ENCODE peak calls at places on chromosomes 6 and 20, in seven cellular contexts. One of them, this sample, is unnamed.

GRCh38 chr6:116073765-116074450 is 13.2 kb upstream of the FRK start:
- DNase-seq in fibroblast of lung: peak
- DNase-seq in IMR-90: peak
- DNase-seq in A549: peak
- DNase-seq in H9: no peak
- DNase-seq in HCT116: no peak
- DNase-seq in GM12878: no peak
- DNase-seq in this sample: peak

GRCh38 chr6:31908791-31909190 is 6.9 kb upstream of the ZBTB12 start:
- DNase-seq in fibroblast of lung: peak
- DNase-seq in IMR-90: peak
- DNase-seq in A549: no peak
- DNase-seq in H9: no peak
- DNase-seq in HCT116: no peak
- DNase-seq in GM12878: peak
- DNase-seq in this sample: peak

GRCh38 chr6:146990821-146991798 is 213.1 kb upstream of the STXBP5 start:
- DNase-seq in fibroblast of lung: peak
- DNase-seq in IMR-90: peak
- DNase-seq in A549: peak
- DNase-seq in H9: no peak
- DNase-seq in HCT116: peak
- DNase-seq in GM12878: no peak
- DNase-seq in this sample: peak

GRCh38 chr6:113558966-113559365 is 298.2 kb upstream of the MARCKS start:
- DNase-seq in fibroblast of lung: peak
- DNase-seq in IMR-90: peak
- DNase-seq in A549: no peak
- DNase-seq in H9: no peak
- DNase-seq in HCT116: no peak
- DNase-seq in GM12878: no peak
- DNase-seq in this sample: peak

GRCh38 chr20:47108994-47109393 is 214.4 kb downstream of the EYA2 start:
- DNase-seq in fibroblast of lung: no peak
- DNase-seq in IMR-90: no peak
- DNase-seq in A549: no peak
- DNase-seq in H9: no peak
- DNase-seq in HCT116: no peak
- DNase-seq in GM12878: no peak
- DNase-seq in this sample: no peak

GRCh38 chr6:140011537-140011936 is 637.1 kb upstream of the CITED2 start:
- DNase-seq in fibroblast of lung: no peak
- DNase-seq in IMR-90: no peak
- DNase-seq in A549: no peak
- DNase-seq in H9: no peak
- DNase-seq in HCT116: no peak
- DNase-seq in GM12878: no peak
- DNase-seq in this sample: no peak

GRCh38 chr6:2875840-2876207 is 27.3 kb downstream of the SERPINB9 start:
- DNase-seq in fibroblast of lung: no peak
- DNase-seq in IMR-90: no peak
- DNase-seq in A549: no peak
- DNase-seq in H9: no peak
- DNase-seq in HCT116: no peak
- DNase-seq in GM12878: no peak
- DNase-seq in this sample: no peak

GRCh38 chr6:6697620-6698019 is 109.1 kb downstream of the LY86 start:
- DNase-seq in fibroblast of lung: no peak
- DNase-seq in IMR-90: no peak
- DNase-seq in A549: no peak
- DNase-seq in H9: no peak
- DNase-seq in HCT116: no peak
- DNase-seq in GM12878: no peak
- DNase-seq in this sample: no peak

GRCh38 chr6:8888468-8888867 is 453.1 kb upstream of the SLC35B3 start:
- DNase-seq in fibroblast of lung: no peak
- DNase-seq in IMR-90: no peak
- DNase-seq in A549: no peak
- DNase-seq in H9: no peak
- DNase-seq in HCT116: peak
- DNase-seq in GM12878: no peak
- DNase-seq in this sample: no peak

GRCh38 chr6:85273870-85274269 is 176.0 kb upstream of the NT5E start:
- DNase-seq in fibroblast of lung: no peak
- DNase-seq in IMR-90: peak
- DNase-seq in A549: no peak
- DNase-seq in H9: no peak
- DNase-seq in HCT116: no peak
- DNase-seq in GM12878: no peak
- DNase-seq in this sample: no peak

GRCh38 chr6:126767741-126768140 is 350.7 kb upstream of the RSPO3 start:
- DNase-seq in fibroblast of lung: no peak
- DNase-seq in IMR-90: no peak
- DNase-seq in A549: no peak
- DNase-seq in H9: no peak
- DNase-seq in HCT116: no peak
- DNase-seq in GM12878: no peak
- DNase-seq in this sample: no peak

GRCh38 chr6:34084591-34085280 is 61.2 kb downstream of the GRM4 start:
- DNase-seq in fibroblast of lung: no peak
- DNase-seq in IMR-90: no peak
- DNase-seq in A549: no peak
- DNase-seq in H9: no peak
- DNase-seq in HCT116: no peak
- DNase-seq in GM12878: no peak
- DNase-seq in this sample: no peak

GRCh38 chr6:160973311-160973710 is 18.3 kb upstream of the MAP3K4 start:
- DNase-seq in fibroblast of lung: peak
- DNase-seq in IMR-90: peak
- DNase-seq in A549: no peak
- DNase-seq in H9: no peak
- DNase-seq in HCT116: no peak
- DNase-seq in GM12878: no peak
- DNase-seq in this sample: no peak

GRCh38 chr6:56364482-56365313 is 117.3 kb upstream of the COL21A1 start:
- DNase-seq in fibroblast of lung: peak
- DNase-seq in IMR-90: peak
- DNase-seq in A549: no peak
- DNase-seq in H9: no peak
- DNase-seq in HCT116: no peak
- DNase-seq in GM12878: no peak
- DNase-seq in this sample: peak

GRCh38 chr6:164006459-164006858 is 591.9 kb downstream of the QKI start:
- DNase-seq in fibroblast of lung: no peak
- DNase-seq in IMR-90: no peak
- DNase-seq in A549: no peak
- DNase-seq in H9: no peak
- DNase-seq in HCT116: no peak
- DNase-seq in GM12878: no peak
- DNase-seq in this sample: no peak

GRCh38 chr20:49346682-49347081 is 68.8 kb upstream of the ZNFX1 start:
- DNase-seq in fibroblast of lung: no peak
- DNase-seq in IMR-90: no peak
- DNase-seq in A549: no peak
- DNase-seq in H9: no peak
- DNase-seq in HCT116: no peak
- DNase-seq in GM12878: no peak
- DNase-seq in this sample: no peak
- TF ChIP-seq CTCF in fibroblast of lung: no peak
- TF ChIP-seq CTCF in IMR-90: no peak
- TF ChIP-seq CTCF in A549: no peak
- TF ChIP-seq CTCF in H9: peak
- TF ChIP-seq CTCF in HCT116: peak
- TF ChIP-seq CTCF in GM12878: no peak
- TF ChIP-seq CTCF in this sample: no peak

GRCh38 chr20:23148721-23149570 is 62.8 kb upstream of the CD93 start:
- DNase-seq in fibroblast of lung: no peak
- DNase-seq in IMR-90: no peak
- DNase-seq in A549: no peak
- DNase-seq in H9: peak
- DNase-seq in HCT116: no peak
- DNase-seq in GM12878: no peak
- DNase-seq in this sample: no peak

GRCh38 chr20:23147964-23148720 is 62.0 kb upstream of the CD93 start:
- DNase-seq in fibroblast of lung: peak
- DNase-seq in IMR-90: peak
- DNase-seq in A549: peak
- DNase-seq in H9: no peak
- DNase-seq in HCT116: peak
- DNase-seq in GM12878: peak
- DNase-seq in this sample: peak

GRCh38 chr20:23146111-23146640 is 60.1 kb upstream of the CD93 start:
- DNase-seq in fibroblast of lung: no peak
- DNase-seq in IMR-90: no peak
- DNase-seq in A549: no peak
- DNase-seq in H9: no peak
- DNase-seq in HCT116: no peak
- DNase-seq in GM12878: no peak
- DNase-seq in this sample: no peak

GRCh38 chr20:23146857-23147256 is 60.7 kb upstream of the CD93 start:
- DNase-seq in fibroblast of lung: peak
- DNase-seq in IMR-90: no peak
- DNase-seq in A549: no peak
- DNase-seq in H9: no peak
- DNase-seq in HCT116: no peak
- DNase-seq in GM12878: no peak
- DNase-seq in this sample: no peak

GRCh38 chr20:23147647-23147963 is 61.5 kb upstream of the CD93 start:
- DNase-seq in fibroblast of lung: no peak
- DNase-seq in IMR-90: no peak
- DNase-seq in A549: no peak
- DNase-seq in H9: no peak
- DNase-seq in HCT116: no peak
- DNase-seq in GM12878: no peak
- DNase-seq in this sample: no peak
- H3K4me2 ChIP-seq in fibroblast of lung: peak
- H3K4me2 ChIP-seq in IMR-90: peak
- H3K4me2 ChIP-seq in A549: peak
- H3K4me2 ChIP-seq in H9: no peak
- H3K4me2 ChIP-seq in HCT116: peak
- H3K4me2 ChIP-seq in GM12878: peak
- H3K4me2 ChIP-seq in this sample: peak

GRCh38 chr20:51044796-51045195 is 21.9 kb upstream of the KCNG1 start:
- DNase-seq in fibroblast of lung: no peak
- DNase-seq in IMR-90: no peak
- DNase-seq in A549: no peak
- DNase-seq in H9: no peak
- DNase-seq in HCT116: no peak
- DNase-seq in GM12878: no peak
- DNase-seq in this sample: no peak

GRCh38 chr20:51043811-51044210 is 20.9 kb upstream of the KCNG1 start:
- DNase-seq in fibroblast of lung: peak
- DNase-seq in IMR-90: peak
- DNase-seq in A549: no peak
- DNase-seq in H9: no peak
- DNase-seq in HCT116: no peak
- DNase-seq in GM12878: no peak
- DNase-seq in this sample: peak

GRCh38 chr20:51042064-51042463 is 19.2 kb upstream of the KCNG1 start:
- DNase-seq in fibroblast of lung: no peak
- DNase-seq in IMR-90: peak
- DNase-seq in A549: no peak
- DNase-seq in H9: peak
- DNase-seq in HCT116: no peak
- DNase-seq in GM12878: no peak
- DNase-seq in this sample: no peak

GRCh38 chr20:51046021-51046985 is 23.4 kb upstream of the KCNG1 start:
- DNase-seq in fibroblast of lung: no peak
- DNase-seq in IMR-90: no peak
- DNase-seq in A549: no peak
- DNase-seq in H9: no peak
- DNase-seq in HCT116: no peak
- DNase-seq in GM12878: no peak
- DNase-seq in this sample: no peak

GRCh38 chr20:51042657-51043247 is 19.8 kb upstream of the KCNG1 start:
- DNase-seq in fibroblast of lung: no peak
- DNase-seq in IMR-90: no peak
- DNase-seq in A549: no peak
- DNase-seq in H9: peak
- DNase-seq in HCT116: peak
- DNase-seq in GM12878: no peak
- DNase-seq in this sample: no peak
- TF ChIP-seq CTCF in fibroblast of lung: peak
- TF ChIP-seq CTCF in IMR-90: no peak
- TF ChIP-seq CTCF in A549: no peak
- TF ChIP-seq CTCF in H9: peak
- TF ChIP-seq CTCF in HCT116: peak
- TF ChIP-seq CTCF in GM12878: peak
- TF ChIP-seq CTCF in this sample: no peak

DNA sequence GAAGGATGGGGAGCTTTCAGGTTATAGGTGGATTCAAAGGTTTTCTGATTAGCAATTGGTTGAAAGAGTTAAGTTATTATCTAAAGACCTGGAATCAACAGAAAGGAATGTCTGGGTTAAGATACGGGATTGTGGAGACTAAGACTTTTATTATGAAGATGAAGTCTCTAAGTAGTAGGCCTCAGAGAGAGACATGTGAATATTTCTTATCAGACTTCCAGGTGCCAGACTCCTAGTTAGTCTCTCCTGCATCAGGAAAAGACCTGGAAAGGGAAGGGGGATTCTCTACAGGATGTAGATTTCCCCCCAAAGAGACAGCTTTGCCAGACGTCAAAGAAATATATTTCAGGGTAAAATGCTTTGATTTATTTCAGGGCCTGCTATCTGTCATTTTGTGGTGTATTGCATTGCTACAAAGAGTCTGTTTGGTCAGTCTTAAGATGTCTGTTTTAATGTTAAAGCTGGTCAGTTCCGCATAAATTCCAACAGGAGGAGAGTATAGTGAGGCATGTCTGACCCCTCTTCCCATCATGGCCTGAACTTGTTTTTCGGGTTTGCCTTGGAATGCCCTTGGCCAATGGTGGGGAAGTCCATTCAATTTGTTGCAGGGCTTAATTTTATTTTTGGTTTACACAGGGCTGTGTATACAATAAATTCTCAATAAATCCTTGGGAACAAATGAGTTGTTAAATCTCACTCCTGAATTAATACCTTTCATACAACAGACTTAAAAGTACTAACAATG is 103.4 kb upstream of the RALGAPA2 start:
- DNase-seq in fibroblast of lung: no peak
- DNase-seq in IMR-90: no peak
- DNase-seq in A549: no peak
- DNase-seq in H9: no peak
- DNase-seq in HCT116: no peak
- DNase-seq in GM12878: no peak
- DNase-seq in this sample: no peak
- H3K4me2 ChIP-seq in fibroblast of lung: no peak
- H3K4me2 ChIP-seq in IMR-90: no peak
- H3K4me2 ChIP-seq in A549: no peak
- H3K4me2 ChIP-seq in H9: no peak
- H3K4me2 ChIP-seq in HCT116: no peak
- H3K4me2 ChIP-seq in GM12878: no peak
- H3K4me2 ChIP-seq in this sample: no peak

DNA sequence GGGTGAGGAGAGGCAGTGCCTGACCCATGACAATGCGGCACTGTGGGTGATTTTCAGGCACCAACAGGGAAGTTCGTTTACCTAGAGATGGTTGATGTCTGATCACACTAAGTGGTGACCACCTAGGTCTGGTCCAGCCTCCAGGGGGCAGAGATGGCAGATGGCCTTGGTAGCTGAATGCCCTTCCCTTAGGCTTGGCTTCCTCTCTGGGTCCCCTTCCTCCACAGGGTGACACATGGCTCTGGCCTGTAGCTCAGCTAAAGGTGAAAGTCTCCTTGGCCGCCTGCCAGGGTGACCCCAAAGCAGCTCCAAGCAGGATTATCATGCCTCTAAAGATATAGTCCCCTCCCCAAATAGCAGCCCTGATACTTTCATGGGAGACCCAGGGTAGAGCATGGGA is 6.4 kb downstream of the GDAP1L1 start:
- DNase-seq in fibroblast of lung: no peak
- DNase-seq in IMR-90: no peak
- DNase-seq in A549: no peak
- DNase-seq in H9: peak
- DNase-seq in HCT116: no peak
- DNase-seq in GM12878: no peak
- DNase-seq in this sample: no peak
- TF ChIP-seq CTCF in fibroblast of lung: no peak
- TF ChIP-seq CTCF in IMR-90: no peak
- TF ChIP-seq CTCF in A549: no peak
- TF ChIP-seq CTCF in H9: peak
- TF ChIP-seq CTCF in HCT116: no peak
- TF ChIP-seq CTCF in GM12878: no peak
- TF ChIP-seq CTCF in this sample: no peak